ENCODE peak calls at places on chromosomes 4 and X, in six cellular contexts. One of them, this sample, is unnamed.

GRCh38 chr4:60683953-60684352 is 516.2 kb upstream of the ADGRL3 start:
- DNase-seq in mesenchymal stem cell: peak
- DNase-seq in trophoblast cell: no peak
- DNase-seq in H1: no peak
- DNase-seq in IMR-90: peak
- DNase-seq in neuronal stem cell: no peak
- DNase-seq in this sample: no peak

GRCh38 chr4:56613101-56613862 is 67.8 kb downstream of the HOPX start:
- DNase-seq in trophoblast cell: peak
- DNase-seq in H1: no peak
- DNase-seq in neuronal stem cell: no peak
- DNase-seq in IMR-90: peak
- DNase-seq in mesenchymal stem cell: peak
- DNase-seq in this sample: no peak

GRCh38 chr4:187598246-187598645 is 397.3 kb upstream of the ZFP42 start:
- DNase-seq in IMR-90: peak
- DNase-seq in trophoblast cell: no peak
- DNase-seq in H1: no peak
- DNase-seq in mesenchymal stem cell: no peak
- DNase-seq in neuronal stem cell: no peak
- DNase-seq in this sample: no peak

GRCh38 chrX:107880054-107880610 is 54.5 kb downstream of the MID2 start:
- DNase-seq in IMR-90: no peak
- DNase-seq in H1: no peak
- DNase-seq in trophoblast cell: no peak
- DNase-seq in neuronal stem cell: no peak
- DNase-seq in mesenchymal stem cell: no peak
- DNase-seq in this sample: no peak

GRCh38 chr4:144645102-144645469 is 870 bp upstream of the HHIP start:
- DNase-seq in H1: no peak
- DNase-seq in trophoblast cell: no peak
- DNase-seq in mesenchymal stem cell: no peak
- DNase-seq in IMR-90: no peak
- DNase-seq in neuronal stem cell: no peak
- DNase-seq in this sample: peak

GRCh38 chr4:150501983-150502382 is 80.0 kb upstream of the MAB21L2 start:
- DNase-seq in trophoblast cell: no peak
- DNase-seq in IMR-90: peak
- DNase-seq in mesenchymal stem cell: no peak
- DNase-seq in neuronal stem cell: no peak
- DNase-seq in H1: no peak
- DNase-seq in this sample: no peak

GRCh38 chr4:107034982-107035710 is 967 bp downstream of the DKK2 start:
- DNase-seq in IMR-90: peak
- DNase-seq in trophoblast cell: no peak
- DNase-seq in neuronal stem cell: peak
- DNase-seq in mesenchymal stem cell: peak
- DNase-seq in H1: no peak
- DNase-seq in this sample: peak

GRCh38 chrX:15750611-15751159 is 12.6 kb downstream of the CA5B start:
- DNase-seq in H1: no peak
- DNase-seq in IMR-90: no peak
- DNase-seq in trophoblast cell: no peak
- DNase-seq in neuronal stem cell: no peak
- DNase-seq in mesenchymal stem cell: peak
- DNase-seq in this sample: no peak

GRCh38 chrX:115561605-115562491 is 874 bp downstream of the PLS3 start:
- DNase-seq in H1: peak
- DNase-seq in neuronal stem cell: peak
- DNase-seq in IMR-90: peak
- DNase-seq in mesenchymal stem cell: peak
- DNase-seq in trophoblast cell: peak
- DNase-seq in this sample: peak

GRCh38 chr4:80266902-80267380 is 477 bp downstream of the FGF5 start:
- DNase-seq in neuronal stem cell: no peak
- DNase-seq in mesenchymal stem cell: peak
- DNase-seq in IMR-90: peak
- DNase-seq in H1: no peak
- DNase-seq in trophoblast cell: no peak
- DNase-seq in this sample: peak

GRCh38 chrX:15299945-15300851 is 15.2 kb downstream of the ASB11 start:
- DNase-seq in H1: no peak
- DNase-seq in trophoblast cell: peak
- DNase-seq in neuronal stem cell: peak
- DNase-seq in mesenchymal stem cell: peak
- DNase-seq in IMR-90: peak
- DNase-seq in this sample: no peak

GRCh38 chr4:186643501-186644315 is 79.9 kb downstream of the FAT1 start:
- DNase-seq in H1: no peak
- DNase-seq in trophoblast cell: peak
- DNase-seq in mesenchymal stem cell: peak
- DNase-seq in IMR-90: peak
- DNase-seq in neuronal stem cell: no peak
- DNase-seq in this sample: no peak

GRCh38 chr4:2954358-2955185 is 8.6 kb downstream of the NOP14 start:
- DNase-seq in trophoblast cell: no peak
- DNase-seq in neuronal stem cell: no peak
- DNase-seq in mesenchymal stem cell: no peak
- DNase-seq in H1: peak
- DNase-seq in IMR-90: no peak
- DNase-seq in this sample: peak

GRCh38 chr4:168319486-168320019 is 1.0 kb upstream of the DDX60 start:
- DNase-seq in IMR-90: no peak
- DNase-seq in trophoblast cell: no peak
- DNase-seq in neuronal stem cell: no peak
- DNase-seq in mesenchymal stem cell: no peak
- DNase-seq in H1: no peak
- DNase-seq in this sample: no peak
- H4K91ac ChIP-seq in IMR-90: no peak
- H4K91ac ChIP-seq in trophoblast cell: no peak
- H4K91ac ChIP-seq in neuronal stem cell: no peak
- H4K91ac ChIP-seq in mesenchymal stem cell: no peak
- H4K91ac ChIP-seq in H1: no peak
- H4K91ac ChIP-seq in this sample: no peak

GRCh38 chr4:152309418-152309817 is 226.5 kb downstream of the FBXW7 start:
- DNase-seq in trophoblast cell: no peak
- DNase-seq in neuronal stem cell: no peak
- DNase-seq in mesenchymal stem cell: no peak
- DNase-seq in H1: no peak
- DNase-seq in IMR-90: no peak
- DNase-seq in this sample: no peak
- H4K91ac ChIP-seq in trophoblast cell: no peak
- H4K91ac ChIP-seq in neuronal stem cell: no peak
- H4K91ac ChIP-seq in mesenchymal stem cell: no peak
- H4K91ac ChIP-seq in H1: no peak
- H4K91ac ChIP-seq in IMR-90: no peak
- H4K91ac ChIP-seq in this sample: no peak

GRCh38 chrX:72027024-72027913 is 104.4 kb downstream of the RTL5 start:
- DNase-seq in H1: peak
- DNase-seq in neuronal stem cell: no peak
- DNase-seq in IMR-90: no peak
- DNase-seq in trophoblast cell: no peak
- DNase-seq in mesenchymal stem cell: no peak
- DNase-seq in this sample: peak
- H4K91ac ChIP-seq in H1: no peak
- H4K91ac ChIP-seq in neuronal stem cell: no peak
- H4K91ac ChIP-seq in IMR-90: peak
- H4K91ac ChIP-seq in trophoblast cell: peak
- H4K91ac ChIP-seq in mesenchymal stem cell: no peak
- H4K91ac ChIP-seq in this sample: no peak

GRCh38 chrX:13051167-13051528 is 6.7 kb upstream of the FAM9C start:
- DNase-seq in neuronal stem cell: no peak
- DNase-seq in mesenchymal stem cell: no peak
- DNase-seq in H1: no peak
- DNase-seq in trophoblast cell: no peak
- DNase-seq in IMR-90: no peak
- DNase-seq in this sample: no peak
- H4K91ac ChIP-seq in neuronal stem cell: no peak
- H4K91ac ChIP-seq in mesenchymal stem cell: no peak
- H4K91ac ChIP-seq in H1: no peak
- H4K91ac ChIP-seq in trophoblast cell: no peak
- H4K91ac ChIP-seq in IMR-90: no peak
- H4K91ac ChIP-seq in this sample: no peak

GRCh38 chr4:16772366-16772850 is 126.0 kb downstream of the LDB2 start:
- DNase-seq in mesenchymal stem cell: no peak
- DNase-seq in trophoblast cell: no peak
- DNase-seq in neuronal stem cell: no peak
- DNase-seq in IMR-90: peak
- DNase-seq in H1: no peak
- DNase-seq in this sample: no peak

GRCh38 chr4:16779028-16779675 is 119.3 kb downstream of the LDB2 start:
- DNase-seq in H1: no peak
- DNase-seq in neuronal stem cell: no peak
- DNase-seq in IMR-90: peak
- DNase-seq in trophoblast cell: no peak
- DNase-seq in mesenchymal stem cell: no peak
- DNase-seq in this sample: no peak

GRCh38 chr4:16777726-16778125 is 120.7 kb downstream of the LDB2 start:
- DNase-seq in IMR-90: peak
- DNase-seq in trophoblast cell: no peak
- DNase-seq in H1: no peak
- DNase-seq in mesenchymal stem cell: no peak
- DNase-seq in neuronal stem cell: no peak
- DNase-seq in this sample: no peak

GRCh38 chr4:16770887-16771286 is 127.6 kb downstream of the LDB2 start:
- DNase-seq in IMR-90: no peak
- DNase-seq in neuronal stem cell: no peak
- DNase-seq in trophoblast cell: no peak
- DNase-seq in mesenchymal stem cell: no peak
- DNase-seq in H1: no peak
- DNase-seq in this sample: no peak

DNA sequence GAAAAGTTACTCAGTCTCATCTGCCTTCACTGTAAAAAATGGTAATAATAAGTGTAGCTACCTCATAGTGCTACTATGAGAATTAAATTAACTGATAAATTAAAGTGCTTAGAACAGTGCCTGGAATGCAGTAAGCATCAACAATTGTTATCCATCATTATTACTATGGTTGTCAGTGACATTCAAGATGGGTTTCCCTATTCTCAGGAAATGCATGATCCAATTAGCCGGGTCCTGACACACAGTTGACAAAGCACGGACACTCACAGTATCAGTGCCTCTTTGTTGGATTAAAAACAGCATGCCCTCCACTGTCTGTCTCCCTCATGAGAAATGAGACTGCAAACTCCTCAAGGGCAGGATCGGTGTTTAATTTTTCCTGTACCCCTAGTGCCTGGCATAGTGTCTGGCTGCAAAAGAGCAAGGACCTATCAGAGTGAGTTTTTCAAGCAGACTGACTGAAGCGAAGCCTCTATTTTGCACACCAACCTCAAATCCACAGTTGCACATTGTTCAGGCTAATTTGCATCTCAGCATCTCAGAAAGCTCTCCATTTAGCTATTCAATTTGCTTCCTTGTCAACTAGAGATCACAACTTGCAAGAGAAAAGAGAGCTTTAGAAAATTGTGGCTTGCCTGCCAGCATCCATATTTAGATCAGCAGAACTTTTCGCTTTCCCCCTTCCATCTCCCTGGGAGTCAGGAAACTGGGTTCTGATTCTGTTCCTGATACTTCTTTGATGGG is 122.9 kb downstream of the LDB2 start:
- DNase-seq in H1: no peak
- DNase-seq in mesenchymal stem cell: no peak
- DNase-seq in IMR-90: no peak
- DNase-seq in trophoblast cell: no peak
- DNase-seq in neuronal stem cell: no peak
- DNase-seq in this sample: no peak
- H4K91ac ChIP-seq in H1: no peak
- H4K91ac ChIP-seq in mesenchymal stem cell: no peak
- H4K91ac ChIP-seq in IMR-90: no peak
- H4K91ac ChIP-seq in trophoblast cell: no peak
- H4K91ac ChIP-seq in neuronal stem cell: no peak
- H4K91ac ChIP-seq in this sample: no peak

GRCh38 chr4:84661191-84661944 is 78.4 kb downstream of the CDS1 start:
- DNase-seq in IMR-90: no peak
- DNase-seq in H1: no peak
- DNase-seq in neuronal stem cell: no peak
- DNase-seq in trophoblast cell: no peak
- DNase-seq in mesenchymal stem cell: no peak
- DNase-seq in this sample: no peak
- H4K91ac ChIP-seq in IMR-90: no peak
- H4K91ac ChIP-seq in H1: no peak
- H4K91ac ChIP-seq in neuronal stem cell: no peak
- H4K91ac ChIP-seq in trophoblast cell: no peak
- H4K91ac ChIP-seq in mesenchymal stem cell: no peak
- H4K91ac ChIP-seq in this sample: no peak

DNA sequence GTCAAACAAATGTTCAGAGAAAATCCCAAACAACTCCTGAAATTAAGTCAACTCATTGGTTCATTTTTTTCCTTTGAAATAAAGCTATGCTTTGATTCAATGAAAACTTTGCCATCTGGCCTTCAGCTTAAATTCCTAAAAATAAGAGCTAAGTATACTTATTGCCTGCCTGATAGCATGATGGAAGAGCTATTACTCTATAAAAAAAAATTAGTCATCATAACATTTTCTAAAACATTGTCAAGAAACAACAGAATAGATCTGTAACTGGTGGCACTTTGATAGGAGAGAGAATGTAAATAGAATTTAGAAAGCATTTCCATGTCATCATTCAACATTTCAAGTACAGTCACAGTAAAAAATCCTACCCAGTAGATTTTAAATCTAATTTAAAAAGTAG is 136.6 kb downstream of the CORIN start:
- DNase-seq in trophoblast cell: no peak
- DNase-seq in H1: no peak
- DNase-seq in IMR-90: no peak
- DNase-seq in neuronal stem cell: no peak
- DNase-seq in mesenchymal stem cell: no peak
- DNase-seq in this sample: no peak
- H4K91ac ChIP-seq in trophoblast cell: no peak
- H4K91ac ChIP-seq in H1: no peak
- H4K91ac ChIP-seq in IMR-90: no peak
- H4K91ac ChIP-seq in neuronal stem cell: no peak
- H4K91ac ChIP-seq in mesenchymal stem cell: no peak
- H4K91ac ChIP-seq in this sample: no peak

GRCh38 chr4:161343188-161343950 is 820.4 kb downstream of the FSTL5 start:
- DNase-seq in trophoblast cell: no peak
- DNase-seq in neuronal stem cell: no peak
- DNase-seq in H1: no peak
- DNase-seq in mesenchymal stem cell: no peak
- DNase-seq in IMR-90: no peak
- DNase-seq in this sample: no peak
- H4K91ac ChIP-seq in trophoblast cell: no peak
- H4K91ac ChIP-seq in neuronal stem cell: no peak
- H4K91ac ChIP-seq in H1: no peak
- H4K91ac ChIP-seq in mesenchymal stem cell: no peak
- H4K91ac ChIP-seq in IMR-90: no peak
- H4K91ac ChIP-seq in this sample: no peak

DNA sequence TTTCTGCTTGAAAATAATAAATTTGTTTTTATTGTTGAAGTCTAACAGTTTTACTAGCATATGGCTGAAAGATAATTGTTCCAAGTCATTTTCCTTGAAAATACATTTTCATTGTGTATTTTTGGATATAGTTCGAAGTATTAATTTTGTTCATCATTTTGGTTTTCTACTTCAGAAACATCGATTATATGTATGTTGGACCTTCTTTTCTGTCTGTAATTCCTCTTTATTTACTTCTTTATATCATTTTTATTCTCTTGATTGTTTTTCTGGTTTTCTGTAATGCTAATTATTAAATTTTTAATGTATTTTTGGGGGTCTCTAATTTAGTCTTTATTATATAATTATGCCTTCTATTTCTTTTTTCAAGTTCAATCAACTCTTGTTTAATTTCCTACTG is 407.1 kb upstream of the FRG1 start:
- DNase-seq in neuronal stem cell: no peak
- DNase-seq in H1: no peak
- DNase-seq in IMR-90: no peak
- DNase-seq in mesenchymal stem cell: peak
- DNase-seq in trophoblast cell: no peak
- DNase-seq in this sample: no peak
- H4K91ac ChIP-seq in neuronal stem cell: no peak
- H4K91ac ChIP-seq in H1: no peak
- H4K91ac ChIP-seq in IMR-90: no peak
- H4K91ac ChIP-seq in mesenchymal stem cell: no peak
- H4K91ac ChIP-seq in trophoblast cell: no peak
- H4K91ac ChIP-seq in this sample: no peak

This sample was measured in H9.